ENCODE peak calls at places on chromosomes 6 and 20, in eight cellular contexts. P, X, S, Y, C, G, H and N are unnamed samples.
A peak's percentile ranks its signal among the peaks of the same experiment; 100 is the strongest.

GRCh38 chr6:42777126-42777822 is 4.6 kb upstream of the BICRAL start:
- DNase-seq in X (no peak), P (peak; percentile 53), H (peak; percentile 79), Y (no peak), C (no peak), G (no peak), S (peak; percentile 83), N (no peak)

GRCh38 chr6:30763618-30764489 is 19.5 kb upstream of the IER3 start:
- DNase-seq in S (peak; percentile 65), C (no peak), G (no peak), X (peak; percentile 72), Y (no peak), P (peak; percentile 99), H (peak; percentile 56), N (no peak)

GRCh38 chr6:34243901-34244884 is 4.6 kb downstream of the SMIM29 start:
- DNase-seq in G (peak; percentile 89), P (peak; percentile 75), S (no peak), C (peak; percentile 88), X (no peak), Y (no peak), H (peak; percentile 79), N (peak; percentile 65)

GRCh38 chr6:53651149-53651763 is 14.3 kb downstream of the KLHL31 start:
- DNase-seq in Y (peak; percentile 47), H (no peak), S (peak; percentile 75), P (peak; percentile 89), X (peak; percentile 81), G (peak; percentile 71), C (peak; percentile 50), N (no peak)

GRCh38 chr20:32527447-32528055 is 57.6 kb downstream of the NOL4L start:
- DNase-seq in H (no peak), C (no peak), P (no peak), Y (no peak), G (no peak), S (no peak), X (peak; percentile 39), N (no peak)

GRCh38 chr6:33197431-33198048 is 2.9 kb downstream of the RXRB start:
- DNase-seq in C (peak; percentile 63), S (peak; percentile 59), Y (no peak), H (no peak), P (peak; percentile 80), G (no peak), X (peak; percentile 82), N (no peak)

GRCh38 chr6:148430897-148431296 is 88.3 kb downstream of the SASH1 start:
- DNase-seq in G (no peak), Y (no peak), H (no peak), X (no peak), S (no peak), P (no peak), C (no peak), N (no peak)

GRCh38 chr20:4601630-4602296 is 119.9 kb upstream of the PRND start:
- DNase-seq in X (no peak), C (no peak), P (no peak), G (peak; percentile 88), H (peak; percentile 57), Y (no peak), S (no peak), N (no peak)

GRCh38 chr6:163837681-163838431 is 423.3 kb downstream of the QKI start:
- DNase-seq in H (no peak), X (peak; percentile 40), Y (no peak), P (no peak), S (no peak), G (no peak), C (peak; percentile 48), N (no peak)

GRCh38 chr6:168410554-168411011 is 30.4 kb upstream of the SMOC2 start:
- DNase-seq in Y (no peak), S (no peak), G (no peak), H (no peak), P (no peak), X (no peak), C (no peak), N (no peak)

GRCh38 chr6:16836186-16836981 is 75.1 kb upstream of the ATXN1 start:
- DNase-seq in Y (no peak), H (no peak), X (peak; percentile 50), C (no peak), P (no peak), G (no peak), S (peak; percentile 77), N (peak; percentile 4)

GRCh38 chr6:95280690-95281273 is 296.6 kb upstream of the MANEA start:
- DNase-seq in P (no peak), S (peak; percentile 39), C (no peak), G (no peak), H (no peak), Y (no peak), X (peak; percentile 79), N (no peak)

GRCh38 chr20:2798814-2799213 is 1.6 kb downstream of the CPXM1 start:
- DNase-seq in H (no peak), G (no peak), P (no peak), X (peak; percentile 56), C (no peak), Y (no peak), S (no peak), N (no peak)

GRCh38 chr20:62702886-62703852 is 5.5 kb upstream of the NTSR1 start:
- DNase-seq in H (peak; percentile 61), X (no peak), P (peak; percentile 48), Y (peak; percentile 43), G (peak; percentile 83), S (no peak), C (no peak), N (peak; percentile 67)

GRCh38 chr6:78619016-78619415 is 248.3 kb upstream of the IRAK1BP1 start:
- DNase-seq in X (no peak), P (no peak), H (no peak), G (no peak), Y (no peak), C (no peak), S (no peak), N (no peak)

GRCh38 chr20:20702330-20703245 is 9.9 kb downstream of the RALGAPA2 start:
- DNase-seq in X (no peak), P (no peak), G (no peak), S (no peak), Y (no peak), H (no peak), C (no peak), N (no peak)

GRCh38 chr6:143941852-143942627 is 66.0 kb downstream of the PLAGL1 start:
- DNase-seq in Y (no peak), G (no peak), S (peak; percentile 83), C (peak; percentile 64), H (no peak), P (peak; percentile 81), X (peak; percentile 91), N (no peak)

GRCh38 chr20:57792386-57793095 is 82.7 kb upstream of the PMEPA1 start:
- DNase-seq in G (no peak), H (no peak), Y (no peak), P (no peak), C (peak; percentile 17), X (no peak), S (no peak), N (no peak)

GRCh38 chr6:26336355-26337198 is 28.4 kb upstream of the BTN3A2 start:
- DNase-seq in X (no peak), S (no peak), C (no peak), P (no peak), Y (no peak), G (no peak), H (no peak), N (no peak)

GRCh38 chr6:14102330-14102729 is 15.2 kb upstream of the CD83 start:
- DNase-seq in Y (no peak), S (no peak), X (no peak), G (no peak), C (no peak), P (no peak), H (no peak), N (no peak)

GRCh38 chr6:15184441-15184861 is 61.4 kb upstream of the JARID2 start:
- DNase-seq in Y (no peak), H (no peak), G (no peak), S (peak; percentile 59), X (no peak), P (no peak), C (no peak), N (no peak)

GRCh38 chr6:25309886-25310285 is 30.7 kb downstream of the CARMIL1 start:
- DNase-seq in S (no peak), Y (no peak), P (no peak), X (no peak), G (no peak), C (no peak), H (no peak), N (no peak)

GRCh38 chr6:7143161-7143974 is 35.6 kb downstream of the RREB1 start:
- DNase-seq in H (no peak), S (peak; percentile 34), Y (no peak), G (no peak), X (no peak), P (peak; percentile 66), C (no peak), N (no peak)

GRCh38 chr20:62239278-62239879 is 1.1 kb downstream of the OSBPL2 start:
- DNase-seq in X (no peak), Y (no peak), G (no peak), C (no peak), S (no peak), H (no peak), P (no peak), N (no peak)

GRCh38 chr6:142850653-142851434 is 94.1 kb downstream of the HIVEP2 start:
- DNase-seq in G (no peak), Y (no peak), P (no peak), H (no peak), C (no peak), X (no peak), S (peak; percentile 88), N (no peak)

GRCh38 chr6:87697581-87698552 is 4.2 kb downstream of the AKIRIN2 start:
- DNase-seq in X (peak; percentile 19), G (no peak), S (peak; percentile 42), Y (no peak), C (no peak), P (no peak), H (no peak), N (peak; percentile 62)
- H3K4me3 ChIP-seq in X (peak overlapping the region; percentile 93), G (peak overlapping the region; percentile 82), S (peak overlapping the region; percentile 98), Y (no peak overlapping the region), C (peak overlapping the region; percentile 93), P (peak overlapping the region; percentile 72), H (peak overlapping the region; percentile 94), N (peak overlapping the region; percentile 81)

GRCh38 chr20:51016521-51016920 is 6.4 kb downstream of the KCNG1 start:
- DNase-seq in Y (no peak), S (no peak), P (no peak), X (no peak), G (no peak), C (no peak), H (no peak), N (no peak)
- TF ChIP-seq CTCF in Y (no peak), S (no peak), P (no peak), X (no peak), G (no peak), C (no peak), H (no peak), N (no peak)

DNA sequence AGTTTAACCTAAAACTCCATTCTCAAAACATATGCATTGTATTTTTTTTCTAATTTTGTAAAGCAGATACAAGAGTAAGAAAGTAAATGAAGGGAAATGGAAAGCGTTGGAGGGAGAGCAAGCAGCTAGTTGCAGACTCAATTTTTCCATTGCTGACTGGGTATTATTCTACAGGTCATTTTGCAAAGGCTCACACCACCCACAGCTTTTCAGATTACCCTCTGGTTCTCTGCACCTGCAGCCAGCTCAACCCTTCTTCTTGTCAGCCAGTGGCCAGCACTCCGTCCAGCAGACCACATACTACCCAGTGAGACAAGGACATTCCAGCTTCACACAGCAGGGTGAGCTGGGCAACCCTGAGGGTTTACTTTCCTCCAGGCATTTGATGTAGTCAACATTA is 185.6 kb downstream of the PKHD1 start:
- DNase-seq in C (no peak), S (no peak), P (no peak), H (no peak), Y (no peak), X (peak; percentile 27), G (no peak), N (no peak)
- H3K4me3 ChIP-seq in C (no peak overlapping the region), S (no peak overlapping the region), P (no peak overlapping the region), H (no peak overlapping the region), Y (no peak overlapping the region), X (no peak overlapping the region), G (no peak overlapping the region), N (no peak overlapping the region)

GRCh38 chr20:760751-761417 is 7.4 kb downstream of the SLC52A3 start:
- DNase-seq in G (no peak), P (peak; percentile 52), S (peak; percentile 65), H (no peak), C (no peak), Y (no peak), X (peak; percentile 80), N (no peak)
- TF ChIP-seq CTCF in G (no peak), P (peak; percentile 98), S (peak; percentile 89), H (peak; percentile 67), C (peak; percentile 45), Y (no peak), X (peak; percentile 94), N (peak; percentile 74)